ENCODE peak calls at places on chromosomes 4 and X, in four cellular contexts. W is non-pigmented ciliary epithelial cell, G is Right ventricle myocardium inferior, B is fibroblast of pulmonary artery. I is an unnamed sample.

GRCh38 chrX:139890991-139891700 is 41.7 kb downstream of the ATP11C start:
- DNase-seq in B (peak; percentile 73), G (no peak), W (no peak), I (peak; percentile 77)

GRCh38 chrX:119853449-119853848 is 686 bp upstream of the UPF3B start:
- DNase-seq in B (no peak), G (no peak), W (no peak), I (no peak)

GRCh38 chrX:103343105-103343504 is 13.1 kb downstream of the TCEAL7 start:
- DNase-seq in W (no peak), G (no peak), B (peak; percentile 68), I (peak; percentile 40)

GRCh38 chr4:86247906-86248305 is 111.9 kb downstream of the MAPK10 start:
- DNase-seq in W (no peak), G (no peak), B (no peak), I (peak; percentile 11)

GRCh38 chr4:87033902-87034301 is 99.1 kb downstream of the AFF1 start:
- DNase-seq in W (no peak), B (no peak), G (no peak), I (no peak)

GRCh38 chr4:26458104-26458503 is 32.2 kb downstream of the CCKAR start:
- DNase-seq in B (no peak), W (peak; percentile 55), G (no peak), I (no peak)

GRCh38 chr4:164779811-164780216 is 25.9 kb downstream of the SMIM31 start:
- DNase-seq in W (no peak), G (no peak), B (peak; percentile 64), I (peak; percentile 50)

GRCh38 chr4:184473515-184474260 is 662 bp downstream of the IRF2 start:
- DNase-seq in B (peak; percentile 37), G (peak; percentile 82), W (no peak), I (peak; percentile 33)

GRCh38 chrX:121356850-121357171 is 309.4 kb downstream of the GLUD2 start:
- DNase-seq in G (no peak), B (no peak), W (no peak), I (no peak)

GRCh38 chr4:151481813-151482212 is 72.8 kb downstream of the FHIP1A start:
- DNase-seq in W (no peak), G (no peak), B (no peak), I (no peak)

GRCh38 chrX:1418901-1419544 is 27.1 kb upstream of the SLC25A6 start:
- DNase-seq in G (no peak), W (no peak), B (no peak), I (no peak)

GRCh38 chr4:102610007-102610406 is 108.8 kb downstream of the NFKB1 start:
- DNase-seq in B (peak; percentile 37), G (no peak), W (no peak), I (no peak)

GRCh38 chr4:89434364-89434988 is 126.9 kb upstream of the GPRIN3 start:
- DNase-seq in G (no peak), W (no peak), B (peak; percentile 69), I (peak; percentile 50)

GRCh38 chrX:106921637-106922036 is 1.4 kb downstream of the CLDN2 start:
- DNase-seq in W (no peak), G (no peak), B (no peak), I (no peak)

GRCh38 chr4:143291334-143291733 is 45.3 kb upstream of the GAB1 start:
- DNase-seq in G (no peak), B (no peak), W (no peak), I (no peak)

GRCh38 chrX:53445977-53446376 is 11.8 kb upstream of the HSD17B10 start:
- DNase-seq in W (no peak), G (no peak), B (peak; percentile 54), I (peak; percentile 34)

GRCh38 chr4:165967486-165967885 is 94.4 kb downstream of the TLL1 start:
- DNase-seq in G (no peak), W (no peak), B (no peak), I (no peak)

GRCh38 chr4:25172964-25173917 is 13.0 kb upstream of the SEPSECS start:
- DNase-seq in B (peak; percentile 98), G (no peak), W (peak; percentile 98), I (peak; percentile 97)

GRCh38 chrX:130974323-130974722 is 71.3 kb upstream of the ENOX2 start:
- DNase-seq in W (peak; percentile 27), B (no peak), G (no peak), I (peak; percentile 1)

GRCh38 chr4:4618846-4619245 is 77.0 kb upstream of the STX18 start:
- DNase-seq in B (peak; percentile 42), G (no peak), W (no peak), I (no peak)

I was measured in amniotic epithelial cell.